ENCODE peak calls at places on chromosome 22, in four cellular contexts. N, W, I and S are unnamed samples.

GRCh38 chr22:39498802-39499201 is 3.3 kb upstream of the MIEF1 start:
- DNase-seq in N (peak), W (no peak), I (no peak), S (no peak)

GRCh38 chr22:43411040-43411919 is 534 bp upstream of the MPPED1 start:
- DNase-seq in N (no peak), W (no peak), I (no peak), S (peak)

GRCh38 chr22:46791201-46791731 is 28.8 kb downstream of the TBC1D22A start:
- DNase-seq in N (no peak), W (no peak), I (peak), S (no peak)

GRCh38 chr22:40605676-40606250 is 30.8 kb downstream of the MRTFA start:
- DNase-seq in N (no peak), W (no peak), I (no peak), S (no peak)

GRCh38 chr22:20427945-20428417 is 9.6 kb downstream of the SCARF2 start:
- DNase-seq in N (no peak), W (no peak), I (no peak), S (no peak)

GRCh38 chr22:49094151-49094550 is 733.5 kb downstream of the BRD1 start:
- DNase-seq in N (no peak), W (no peak), I (no peak), S (no peak)

GRCh38 chr22:37894939-37895670 is 11.0 kb upstream of the MICALL1 start:
- DNase-seq in N (no peak), W (no peak), I (no peak), S (no peak)

GRCh38 chr22:48612077-48612995 is 1215.3 kb downstream of the BRD1 start:
- DNase-seq in N (no peak), W (no peak), I (no peak), S (no peak)

GRCh38 chr22:41216984-41217383 is 11.9 kb downstream of the L3MBTL2 start:
- DNase-seq in N (no peak), W (no peak), I (no peak), S (no peak)

GRCh38 chr22:49791682-49792081 is 36.0 kb downstream of the BRD1 start:
- DNase-seq in N (no peak), W (no peak), I (no peak), S (no peak)

GRCh38 chr22:40335358-40335757 is 10.9 kb upstream of the ADSL start:
- DNase-seq in N (no peak), W (no peak), I (no peak), S (no peak)

GRCh38 chr22:39303358-39303757 is 16.1 kb downstream of the RPL3 start:
- DNase-seq in N (peak), W (no peak), I (no peak), S (no peak)

GRCh38 chr22:27416553-27417427 is 384.8 kb downstream of the MN1 start:
- DNase-seq in N (no peak), W (no peak), I (no peak), S (no peak)

GRCh38 chr22:48576333-48577013 is 1251.2 kb downstream of the BRD1 start:
- DNase-seq in N (no peak), W (no peak), I (no peak), S (no peak)

GRCh38 chr22:50577987-50578775 is at the start of gene CPT1B:
- DNase-seq in N (no peak), W (no peak), I (no peak), S (no peak)

GRCh38 chr22:20809538-20810185 is 35.7 kb downstream of the SERPIND1 start:
- DNase-seq in N (no peak), W (no peak), I (no peak), S (no peak)

GRCh38 chr22:43226368-43226979 is 39.5 kb upstream of the TTLL12 start:
- DNase-seq in N (peak), W (no peak), I (no peak), S (peak)

GRCh38 chr22:37746366-37747089 is 49.7 kb downstream of the TRIOBP start:
- DNase-seq in N (no peak), W (no peak), I (no peak), S (peak)

GRCh38 chr22:19961201-19961580 is 19.6 kb upstream of the TXNRD2 start:
- DNase-seq in N (no peak), W (no peak), I (no peak), S (no peak)

GRCh38 chr22:35203583-35203982 is 53.7 kb upstream of the HMGXB4 start:
- DNase-seq in N (no peak), W (no peak), I (no peak), S (no peak)
- TF ChIP-seq FOXK2 in N (no peak), W (no peak), I (no peak), S (no peak)

GRCh38 chr22:36617694-36618522 is 85.6 kb downstream of the CACNG2 start:
- DNase-seq in N (no peak), W (no peak), I (no peak), S (no peak)
- TF ChIP-seq SP1 in N (no peak), W (no peak), I (no peak), S (no peak)

GRCh38 chr22:29163808-29164207 is 41.9 kb upstream of the EMID1 start:
- DNase-seq in N (no peak), W (no peak), I (no peak), S (no peak)

GRCh38 chr22:29171721-29172120 is 34.0 kb upstream of the EMID1 start:
- DNase-seq in N (no peak), W (no peak), I (no peak), S (peak)

GRCh38 chr22:29165336-29166060 is 40.2 kb upstream of the EMID1 start:
- DNase-seq in N (no peak), W (no peak), I (no peak), S (peak)

GRCh38 chr22:29166180-29166579 is 39.5 kb upstream of the EMID1 start:
- DNase-seq in N (no peak), W (no peak), I (no peak), S (peak)

DNA sequence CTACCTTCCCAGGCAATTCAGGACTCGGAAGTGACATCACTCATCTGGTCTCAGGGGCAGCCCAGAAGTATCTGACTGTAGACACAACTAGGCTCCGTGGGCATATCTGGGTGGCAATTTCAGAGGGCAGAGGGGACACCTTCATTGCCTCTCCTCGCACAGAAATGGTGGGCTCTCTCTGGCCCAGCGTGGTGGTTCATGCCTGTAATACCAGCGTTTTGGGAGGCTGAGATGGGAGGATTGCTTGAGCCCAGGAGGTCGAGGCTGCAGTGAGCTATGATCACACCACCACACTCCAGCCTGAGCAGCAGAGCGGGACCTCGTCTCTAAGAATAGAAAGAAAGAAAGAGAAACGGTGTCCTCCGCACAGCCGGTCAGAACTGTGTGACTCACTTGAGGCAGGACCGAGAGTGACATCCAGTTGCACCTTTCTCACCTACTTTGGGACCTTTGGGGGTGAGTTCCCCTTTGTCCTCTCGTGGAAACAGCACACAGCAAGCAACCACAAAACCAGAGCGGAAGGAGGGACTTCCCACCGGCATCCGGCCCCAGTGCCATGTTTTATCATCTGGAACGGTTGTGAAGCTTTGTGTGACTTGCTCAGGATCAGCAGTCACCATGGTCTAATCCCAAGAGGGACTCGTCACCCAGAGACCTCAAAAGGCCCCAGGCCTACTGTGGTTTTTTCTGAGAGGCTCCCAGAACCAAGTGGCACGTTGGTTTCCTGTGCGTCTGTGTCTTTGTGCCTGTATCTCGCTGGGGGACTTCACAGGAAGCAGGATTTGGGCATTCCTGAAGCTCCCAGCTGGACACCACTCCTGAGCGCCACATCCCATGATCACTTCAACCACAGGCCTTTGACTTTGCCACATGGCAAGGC is 38.4 kb upstream of the EMID1 start:
- DNase-seq in N (no peak), W (peak), I (no peak), S (peak)
- TF ChIP-seq FOXK2 in N (no peak), W (peak), I (no peak), S (no peak)

GRCh38 chr22:32353292-32353691 is 4.4 kb upstream of the RFPL3 start:
- DNase-seq in N (no peak), W (no peak), I (no peak), S (no peak)

GRCh38 chr22:32352681-32353080 is 5.0 kb upstream of the RFPL3 start:
- DNase-seq in N (no peak), W (no peak), I (no peak), S (no peak)

GRCh38 chr22:32353840-32354239 is 3.8 kb upstream of the RFPL3 start:
- DNase-seq in N (no peak), W (no peak), I (no peak), S (no peak)

GRCh38 chr22:32355760-32356159 is 1.9 kb upstream of the RFPL3 start:
- DNase-seq in N (peak), W (no peak), I (no peak), S (no peak)

GRCh38 chr22:32354360-32355351 is 3.0 kb upstream of the RFPL3 start:
- DNase-seq in N (no peak), W (no peak), I (peak), S (no peak)
- TF ChIP-seq SP1 in N (no peak), W (no peak), I (no peak), S (no peak)

GRCh38 chr22:32409977-32410376 is 2.1 kb downstream of the RTCB start:
- DNase-seq in N (no peak), W (no peak), I (no peak), S (no peak)
- TF ChIP-seq FOXK2 in N (no peak), W (no peak), I (no peak), S (no peak)

GRCh38 chr22:36453266-36453607 is 28.2 kb downstream of the TXN2 start:
- DNase-seq in N (no peak), W (no peak), I (no peak), S (no peak)
- TF ChIP-seq SP1 in N (no peak), W (no peak), I (no peak), S (no peak)